ENCODE peak calls at places on chromosomes 7 and 10, in six cellular contexts. L is fibroblast of pulmonary artery, J is HCT116, F is mucosa of gallbladder, H is SK-N-SH, Z is SW 1271. Q is an unnamed sample.
A peak's percentile ranks its signal among the peaks of the same experiment; 100 is the strongest.

GRCh38 chr10:63917363-63917762 is 396.2 kb downstream of the REEP3 start:
- DNase-seq in L (no peak), Z (no peak), F (no peak), J (no peak), H (no peak), Q (no peak)

GRCh38 chr10:124740374-124741280 is 3.6 kb downstream of the FAM53B start:
- DNase-seq in H (no peak), J (no peak), L (peak; percentile 65), Z (no peak), F (no peak), Q (no peak)

GRCh38 chr7:18770154-18770807 is 274.7 kb downstream of the HDAC9 start:
- DNase-seq in F (no peak), L (peak; percentile 74), H (no peak), J (no peak), Z (no peak), Q (no peak)

GRCh38 chr10:96327462-96327861 is 23.2 kb downstream of the DNTT start:
- DNase-seq in L (no peak), J (no peak), H (no peak), F (no peak), Z (no peak), Q (no peak)

GRCh38 chr10:11678074-11678793 is 63.9 kb upstream of the ECHDC3 start:
- DNase-seq in Z (no peak), J (no peak), H (no peak), L (peak; percentile 44), F (no peak), Q (no peak)

GRCh38 chr7:100572949-100573675 is 588 bp downstream of the SAP25 start:
- DNase-seq in F (no peak), H (peak; percentile 37), Z (no peak), L (no peak), J (no peak), Q (no peak)

GRCh38 chr7:1014681-1015080 is 29.7 kb upstream of the GPR146 start:
- DNase-seq in J (no peak), H (no peak), L (no peak), F (no peak), Z (no peak), Q (no peak)

GRCh38 chr7:134660242-134660785 is 13.7 kb downstream of the BPGM start:
- DNase-seq in J (no peak), Z (no peak), F (no peak), L (no peak), H (no peak), Q (no peak)

GRCh38 chr7:23658831-23659427 is 21.1 kb upstream of the FAM221A start:
- DNase-seq in F (no peak), L (no peak), Z (no peak), J (no peak), H (no peak), Q (no peak)

GRCh38 chr10:50576245-50576815 is 47.4 kb downstream of the SGMS1 start:
- DNase-seq in Z (peak; percentile 20), J (no peak), F (no peak), L (peak; percentile 35), H (no peak), Q (no peak)

GRCh38 chr7:121166885-121167284 is 161.9 kb upstream of the WNT16 start:
- DNase-seq in Z (no peak), F (no peak), H (peak; percentile 33), J (no peak), L (no peak), Q (no peak)

GRCh38 chr10:13890233-13890616 is 303.5 kb downstream of the PRPF18 start:
- DNase-seq in L (peak; percentile 49), F (no peak), Z (no peak), H (no peak), J (no peak), Q (no peak)

GRCh38 chr7:24466109-24466768 is 107.0 kb upstream of the PALS2 start:
- DNase-seq in L (no peak), H (no peak), F (peak; percentile 76), J (no peak), Z (no peak), Q (no peak)

GRCh38 chr10:23439920-23440875 is 1.3 kb downstream of the OTUD1 start:
- DNase-seq in F (peak; percentile 19), L (peak; percentile 33), Z (no peak), H (peak; percentile 72), J (no peak), Q (peak; percentile 45)

GRCh38 chr7:78018541-78019456 is 220.2 kb downstream of the PHTF2 start:
- DNase-seq in F (peak; percentile 29), H (peak; percentile 52), J (no peak), Z (no peak), L (peak; percentile 47), Q (peak; percentile 59)

GRCh38 chr7:83872501-83872900 is 223.6 kb upstream of the SEMA3E start:
- DNase-seq in J (no peak), F (no peak), Z (no peak), H (no peak), L (no peak), Q (no peak)

GRCh38 chr10:78559514-78560392 is 509.0 kb upstream of the ZMIZ1 start:
- DNase-seq in Z (no peak), J (no peak), F (no peak), H (no peak), L (no peak), Q (no peak)

GRCh38 chr7:100167912-100168323 is 499 bp downstream of the GAL3ST4 start:
- DNase-seq in L (no peak), J (no peak), Z (no peak), F (no peak), H (peak; percentile 69), Q (peak; percentile 52)

GRCh38 chr7:16071246-16071857 is 350.0 kb downstream of the CRPPA start:
- DNase-seq in Z (peak; percentile 11), J (peak; percentile 54), F (no peak), L (peak; percentile 80), H (peak; percentile 39), Q (no peak)

GRCh38 chr10:132461103-132461682 is 64.2 kb downstream of the PWWP2B start:
- DNase-seq in F (no peak), J (no peak), L (no peak), H (no peak), Z (no peak), Q (no peak)

GRCh38 chr10:96512997-96513685 is 585 bp downstream of the TLL2 start:
- DNase-seq in F (no peak), Z (no peak), L (peak; percentile 22), J (no peak), H (peak; percentile 65), Q (no peak)

GRCh38 chr7:13091974-13092707 is 404.7 kb downstream of the ARL4A start:
- DNase-seq in H (no peak), L (peak; percentile 80), J (no peak), Z (no peak), F (no peak), Q (no peak)

GRCh38 chr10:43216931-43217562 is 49.8 kb downstream of the RASGEF1A start:
- DNase-seq in Z (no peak), L (no peak), J (no peak), H (no peak), F (no peak), Q (no peak)